ENCODE peak calls at places on chromosomes 4 and X, in seven cellular contexts. X is left colon; C is lower lobe of right lung; A is activated naive CD8-positive, alpha-beta T cell treated with anti-CD3 and anti-CD28 coated beads, Interleukin-2, amount 50 U/mL, for 24 hours; F is PC-3; S is activated CD8-positive, alpha-beta T cell treated with anti-CD3 and anti-CD28 coated beads for 36 hours; E is naive thymus-derived CD4-positive, alpha-beta T cell. K is an unnamed sample.

GRCh38 chrX:131217878-131218486 is 71.1 kb downstream of the IGSF1 start:
- ATAC-seq in E (no peak), X (no peak), A (no peak), S (no peak), F (no peak), C (no peak), K (no peak)

GRCh38 chr4:112053825-112054224 is 91.4 kb upstream of the FAM241A start:
- ATAC-seq in A (no peak), C (no peak), X (no peak), E (no peak), S (no peak), F (no peak), K (peak)

GRCh38 chr4:3740256-3740655 is 25.9 kb upstream of the ADRA2C start:
- ATAC-seq in A (no peak), E (no peak), F (no peak), X (no peak), C (no peak), S (no peak), K (no peak)

GRCh38 chr4:142824368-142824767 is 21.7 kb downstream of the INPP4B start:
- ATAC-seq in S (peak), F (no peak), E (no peak), C (no peak), A (peak), X (no peak), K (no peak)

GRCh38 chr4:163895369-163896005 is 401.0 kb downstream of the TMA16 start:
- ATAC-seq in X (no peak), E (peak), A (peak), C (no peak), S (peak), F (no peak), K (no peak)

GRCh38 chr4:140726776-140727500 is 29.2 kb downstream of the TBC1D9 start:
- ATAC-seq in A (peak), X (peak), F (peak), S (no peak), C (peak), E (no peak), K (no peak)

GRCh38 chrX:24025741-24026402 is 1.1 kb downstream of the KLHL15 start:
- ATAC-seq in A (peak), X (peak), C (peak), E (peak), S (peak), F (peak), K (peak)

GRCh38 chr4:23866450-23866849 is 23.4 kb downstream of the PPARGC1A start:
- ATAC-seq in F (no peak), S (no peak), A (no peak), C (no peak), E (no peak), X (no peak), K (no peak)